ENCODE peak calls at places on chromosome 4, in four cellular contexts. One of them, this sample, is unnamed.

GRCh38 chr4:82688091-82688815 is 110.3 kb downstream of the SCD5 start:
- DNase-seq in brain microvascular endothelial cell: no peak
- DNase-seq in head of caudate nucleus: no peak
- DNase-seq in B cell: no peak
- DNase-seq in this sample: no peak

GRCh38 chr4:31094474-31094873 is 374.3 kb downstream of the PCDH7 start:
- DNase-seq in brain microvascular endothelial cell: no peak
- DNase-seq in head of caudate nucleus: no peak
- DNase-seq in B cell: no peak
- DNase-seq in this sample: no peak

GRCh38 chr4:82761249-82761648 is 37.3 kb downstream of the SCD5 start:
- DNase-seq in brain microvascular endothelial cell: no peak
- DNase-seq in head of caudate nucleus: peak
- DNase-seq in B cell: no peak
- DNase-seq in this sample: no peak

GRCh38 chr4:82099863-82100579 is 273.8 kb downstream of the HNRNPD start:
- DNase-seq in brain microvascular endothelial cell: no peak
- DNase-seq in head of caudate nucleus: no peak
- DNase-seq in B cell: no peak
- DNase-seq in this sample: no peak

GRCh38 chr4:184104419-184105101 is 113.1 kb downstream of the ENPP6 start:
- DNase-seq in brain microvascular endothelial cell: no peak
- DNase-seq in head of caudate nucleus: no peak
- DNase-seq in B cell: no peak
- DNase-seq in this sample: no peak

GRCh38 chr4:103375278-103375677 is 177.1 kb upstream of the CENPE start:
- DNase-seq in brain microvascular endothelial cell: peak
- DNase-seq in head of caudate nucleus: no peak
- DNase-seq in B cell: no peak
- DNase-seq in this sample: no peak

GRCh38 chr4:158346576-158346975 is 136.3 kb downstream of the TMEM144 start:
- DNase-seq in brain microvascular endothelial cell: no peak
- DNase-seq in head of caudate nucleus: no peak
- DNase-seq in B cell: no peak
- DNase-seq in this sample: no peak

GRCh38 chr4:71229477-71230257 is 109.2 kb upstream of the SLC4A4 start:
- DNase-seq in brain microvascular endothelial cell: peak
- DNase-seq in head of caudate nucleus: peak
- DNase-seq in B cell: no peak
- DNase-seq in this sample: no peak

GRCh38 chr4:71288875-71289274 is 49.9 kb upstream of the SLC4A4 start:
- DNase-seq in brain microvascular endothelial cell: no peak
- DNase-seq in head of caudate nucleus: no peak
- DNase-seq in B cell: no peak
- DNase-seq in this sample: no peak